ENCODE peak calls at places on chromosomes 11 and 22, in five cellular contexts. W is stimulated activated CD4-positive, alpha-beta T cell treated with anti-CD3 and anti-CD28 coated beads, Interleukin-12 subunit alpha, Interleukin-12 subunit beta, amount 100 ng/mL, for 4 hours; H is fibroblast of the aortic adventitia; U is SW480; L is non-pigmented ciliary epithelial cell. N is an unnamed sample.

GRCh38 chr11:72352859-72353551 is 81.3 kb downstream of the CLPB start:
- DNase-seq in U (no peak), H (peak), L (peak), W (no peak), N (no peak)

GRCh38 chr22:22720724-22721261 is 76.4 kb downstream of the GGTLC2 start:
- DNase-seq in W (no peak), L (no peak), H (peak), U (no peak), N (no peak)

GRCh38 chr11:48005133-48005532 is 24.8 kb downstream of the PTPRJ start:
- DNase-seq in U (no peak), L (no peak), H (peak), W (peak), N (no peak)

GRCh38 chr11:6307879-6308278 is 12.4 kb downstream of the CAVIN3 start:
- DNase-seq in H (no peak), U (no peak), L (no peak), W (no peak), N (no peak)

GRCh38 chr22:45876136-45877035 is 100.6 kb downstream of the WNT7B start:
- DNase-seq in U (no peak), W (no peak), H (no peak), L (no peak), N (no peak)

GRCh38 chr11:1401656-1402221 is 12.0 kb downstream of the BRSK2 start:
- DNase-seq in W (peak), H (peak), L (no peak), U (peak), N (no peak)

GRCh38 chr11:124758355-124759267 is 3.5 kb downstream of the ESAM start:
- DNase-seq in W (peak), U (peak), L (no peak), H (peak), N (no peak)

GRCh38 chr11:6962141-6962540 is 35.9 kb downstream of the ZNF215 start:
- DNase-seq in H (peak), W (no peak), L (no peak), U (no peak), N (no peak)

GRCh38 chr11:10809373-10810199 is 860 bp upstream of the EIF4G2 start:
- DNase-seq in U (peak), H (peak), L (no peak), W (peak), N (no peak)

GRCh38 chr11:86795962-86796361 is 4.4 kb upstream of the PRSS23 start:
- DNase-seq in H (peak), W (no peak), L (no peak), U (no peak), N (no peak)

GRCh38 chr11:132595246-132595645 is 937.1 kb downstream of the OPCML start:
- DNase-seq in L (no peak), H (no peak), W (no peak), U (no peak), N (no peak)

GRCh38 chr22:38204784-38205183 is 3.0 kb downstream of the MAFF start:
- DNase-seq in U (no peak), W (no peak), H (no peak), L (no peak), N (no peak)

N was measured in GOT3.